ENCODE peak calls at places on chromosome 15, in five cellular contexts. One of them, this sample, is unnamed.

GRCh38 chr15:88699861-88700260 is 61.0 kb downstream of the ISG20 start:
- DNase-seq in progenitor cell of endocrine pancreas: no peak
- DNase-seq in WTC11: no peak
- DNase-seq in stimulated activated CD8-positive, alpha-beta memory T cell treated with anti-CD3 and anti-CD28 coated beads, Interleukin-4, amount 100 ng/mL, for 24 hours: no peak
- DNase-seq in RCC 7860: no peak
- DNase-seq in this sample: no peak

GRCh38 chr15:56528136-56528535 is 63.2 kb upstream of the MNS1 start:
- DNase-seq in progenitor cell of endocrine pancreas: no peak
- DNase-seq in WTC11: no peak
- DNase-seq in stimulated activated CD8-positive, alpha-beta memory T cell treated with anti-CD3 and anti-CD28 coated beads, Interleukin-4, amount 100 ng/mL, for 24 hours: no peak
- DNase-seq in RCC 7860: no peak
- DNase-seq in this sample: no peak

GRCh38 chr15:77691607-77692006 is 58.9 kb upstream of the LINGO1 start:
- DNase-seq in progenitor cell of endocrine pancreas: no peak
- DNase-seq in WTC11: no peak
- DNase-seq in stimulated activated CD8-positive, alpha-beta memory T cell treated with anti-CD3 and anti-CD28 coated beads, Interleukin-4, amount 100 ng/mL, for 24 hours: no peak
- DNase-seq in RCC 7860: no peak
- DNase-seq in this sample: no peak

GRCh38 chr15:63593705-63594671 is 3.2 kb upstream of the FBXL22 start:
- DNase-seq in progenitor cell of endocrine pancreas: no peak
- DNase-seq in WTC11: no peak
- DNase-seq in stimulated activated CD8-positive, alpha-beta memory T cell treated with anti-CD3 and anti-CD28 coated beads, Interleukin-4, amount 100 ng/mL, for 24 hours: peak
- DNase-seq in RCC 7860: no peak
- DNase-seq in this sample: no peak

GRCh38 chr15:31905054-31905453 is 125.3 kb upstream of the CHRNA7 start:
- DNase-seq in progenitor cell of endocrine pancreas: no peak
- DNase-seq in WTC11: peak
- DNase-seq in stimulated activated CD8-positive, alpha-beta memory T cell treated with anti-CD3 and anti-CD28 coated beads, Interleukin-4, amount 100 ng/mL, for 24 hours: no peak
- DNase-seq in RCC 7860: no peak
- DNase-seq in this sample: no peak

GRCh38 chr15:31605467-31605931 is 278.9 kb downstream of the KLF13 start:
- DNase-seq in progenitor cell of endocrine pancreas: no peak
- DNase-seq in WTC11: peak
- DNase-seq in stimulated activated CD8-positive, alpha-beta memory T cell treated with anti-CD3 and anti-CD28 coated beads, Interleukin-4, amount 100 ng/mL, for 24 hours: no peak
- DNase-seq in RCC 7860: no peak
- DNase-seq in this sample: no peak

GRCh38 chr15:42130246-42130986 is 26.0 kb downstream of the PLA2G4F start:
- DNase-seq in progenitor cell of endocrine pancreas: no peak
- DNase-seq in WTC11: no peak
- DNase-seq in stimulated activated CD8-positive, alpha-beta memory T cell treated with anti-CD3 and anti-CD28 coated beads, Interleukin-4, amount 100 ng/mL, for 24 hours: no peak
- DNase-seq in RCC 7860: no peak
- DNase-seq in this sample: no peak

GRCh38 chr15:33156021-33156420 is 38.5 kb downstream of the FMN1 start:
- DNase-seq in progenitor cell of endocrine pancreas: no peak
- DNase-seq in WTC11: no peak
- DNase-seq in stimulated activated CD8-positive, alpha-beta memory T cell treated with anti-CD3 and anti-CD28 coated beads, Interleukin-4, amount 100 ng/mL, for 24 hours: no peak
- DNase-seq in RCC 7860: no peak
- DNase-seq in this sample: no peak

GRCh38 chr15:98943609-98944111 is 63.9 kb downstream of the PGPEP1L start:
- DNase-seq in progenitor cell of endocrine pancreas: no peak
- DNase-seq in WTC11: no peak
- DNase-seq in stimulated activated CD8-positive, alpha-beta memory T cell treated with anti-CD3 and anti-CD28 coated beads, Interleukin-4, amount 100 ng/mL, for 24 hours: no peak
- DNase-seq in RCC 7860: no peak
- DNase-seq in this sample: peak

GRCh38 chr15:36499751-36500389 is 79.6 kb upstream of the CDIN1 start:
- DNase-seq in progenitor cell of endocrine pancreas: no peak
- DNase-seq in WTC11: no peak
- DNase-seq in stimulated activated CD8-positive, alpha-beta memory T cell treated with anti-CD3 and anti-CD28 coated beads, Interleukin-4, amount 100 ng/mL, for 24 hours: no peak
- DNase-seq in RCC 7860: no peak
- DNase-seq in this sample: peak

GRCh38 chr15:98292442-98293240 is 332.1 kb downstream of the ARRDC4 start:
- DNase-seq in progenitor cell of endocrine pancreas: peak
- DNase-seq in WTC11: peak
- DNase-seq in stimulated activated CD8-positive, alpha-beta memory T cell treated with anti-CD3 and anti-CD28 coated beads, Interleukin-4, amount 100 ng/mL, for 24 hours: peak
- DNase-seq in RCC 7860: peak
- DNase-seq in this sample: no peak

GRCh38 chr15:26083457-26084350 is 220.6 kb upstream of the ATP10A start:
- DNase-seq in progenitor cell of endocrine pancreas: no peak
- DNase-seq in WTC11: no peak
- DNase-seq in stimulated activated CD8-positive, alpha-beta memory T cell treated with anti-CD3 and anti-CD28 coated beads, Interleukin-4, amount 100 ng/mL, for 24 hours: no peak
- DNase-seq in RCC 7860: no peak
- DNase-seq in this sample: no peak

GRCh38 chr15:45089712-45090373 is 24.1 kb downstream of the DUOX2 start:
- DNase-seq in progenitor cell of endocrine pancreas: no peak
- DNase-seq in WTC11: no peak
- DNase-seq in stimulated activated CD8-positive, alpha-beta memory T cell treated with anti-CD3 and anti-CD28 coated beads, Interleukin-4, amount 100 ng/mL, for 24 hours: no peak
- DNase-seq in RCC 7860: no peak
- DNase-seq in this sample: no peak

This sample was measured in NCI-H1105 treated with DMSO at 0.1 percent for 48 hours.